ENCODE peak calls at places on chromosome 21, in seven cellular contexts. S is suprapubic skin, U is K562, X is A549, O is H1, Z is GM12878, F is ovary. W is an unnamed sample.

GRCh38 chr21:33640697-33641338 is 723 bp downstream of the CRYZL1 start:
- DNase-seq in S (no peak), U (no peak), X (no peak), O (no peak), Z (no peak), F (peak; percentile 25), W (no peak)

GRCh38 chr21:28396421-28396820 is 596.3 kb downstream of the LTN1 start:
- DNase-seq in S (no peak), U (no peak), X (no peak), O (no peak), Z (no peak), F (no peak), W (no peak)

GRCh38 chr21:45578811-45579381 is 36.7 kb upstream of the SLC19A1 start:
- DNase-seq in S (peak; percentile 55), U (no peak), X (no peak), O (peak; percentile 24), Z (no peak), F (no peak), W (peak; percentile 4)

GRCh38 chr21:39036581-39036980 is 146.7 kb downstream of the PSMG1 start:
- DNase-seq in S (no peak), U (no peak), X (no peak), O (no peak), Z (no peak), F (no peak), W (no peak)

GRCh38 chr21:33189237-33189636 is 40.5 kb upstream of the IFNAR2 start:
- DNase-seq in S (no peak), U (no peak), X (no peak), O (no peak), Z (no peak), F (no peak), W (no peak)

GRCh38 chr21:44709426-44710293 is 1.7 kb downstream of the TSPEAR start:
- DNase-seq in S (peak; percentile 46), U (no peak), X (no peak), O (peak; percentile 49), Z (no peak), F (no peak), W (no peak)

GRCh38 chr21:41196990-41197389 is 29.0 kb downstream of the BACE2 start:
- DNase-seq in S (no peak), U (no peak), X (no peak), O (no peak), Z (no peak), F (no peak), W (no peak)

GRCh38 chr21:46118871-46119564 is 21.1 kb downstream of the COL6A2 start:
- DNase-seq in S (peak; percentile 57), U (no peak), X (no peak), O (peak; percentile 41), Z (no peak), F (peak; percentile 17), W (no peak)

GRCh38 chr21:39667353-39667891 is 54.7 kb downstream of the B3GALT5 start:
- DNase-seq in S (no peak), U (no peak), X (no peak), O (no peak), Z (no peak), F (no peak), W (no peak)

GRCh38 chr21:35202431-35202830 is 153.3 kb upstream of the RUNX1 start:
- DNase-seq in S (no peak), U (no peak), X (no peak), O (no peak), Z (no peak), F (no peak), W (no peak)

GRCh38 chr21:41892726-41893125 is 13.6 kb upstream of the PRDM15 start:
- DNase-seq in S (no peak), U (no peak), X (no peak), O (no peak), Z (no peak), F (no peak), W (no peak)

GRCh38 chr21:33026299-33026858 is 644 bp downstream of the OLIG2 start:
- DNase-seq in S (no peak), U (no peak), X (no peak), O (no peak), Z (no peak), F (no peak), W (no peak)

GRCh38 chr21:41315726-41316125 is 875 bp upstream of the FAM3B start:
- DNase-seq in S (no peak), U (no peak), X (no peak), O (no peak), Z (no peak), F (no peak), W (no peak)

GRCh38 chr21:42148584-42148983 is 70.4 kb upstream of the ABCG1 start:
- DNase-seq in S (peak; percentile 16), U (no peak), X (no peak), O (no peak), Z (no peak), F (no peak), W (no peak)

GRCh38 chr21:15071012-15071411 is 6.2 kb upstream of the NRIP1 start:
- DNase-seq in S (no peak), U (no peak), X (no peak), O (no peak), Z (no peak), F (no peak), W (no peak)

GRCh38 chr21:41616063-41616591 is 108.2 kb upstream of the TMPRSS2 start:
- DNase-seq in S (no peak), U (no peak), X (no peak), O (no peak), Z (no peak), F (no peak), W (no peak)

GRCh38 chr21:45556645-45557601 is 14.7 kb upstream of the SLC19A1 start:
- DNase-seq in S (peak; percentile 61), U (peak; percentile 28), X (no peak), O (no peak), Z (no peak), F (peak; percentile 34), W (no peak)

GRCh38 chr21:16002872-16003466 is 273.2 kb downstream of the USP25 start:
- DNase-seq in S (no peak), U (no peak), X (no peak), O (no peak), Z (no peak), F (no peak), W (no peak)

GRCh38 chr21:35178812-35179211 is 129.7 kb upstream of the RUNX1 start:
- DNase-seq in S (no peak), U (no peak), X (no peak), O (no peak), Z (no peak), F (no peak), W (no peak)

GRCh38 chr21:17819114-17819877 is at the start of gene C21orf91:
- DNase-seq in S (peak; percentile 93), U (peak; percentile 90), X (peak; percentile 56), O (peak; percentile 86), Z (peak; percentile 79), F (peak; percentile 88), W (peak; percentile 87)
- TF ChIP-seq EP300 in S (no peak), U (no peak), X (no peak), O (peak; percentile 94), Z (peak; percentile 67), F (no peak), W (no peak)

GRCh38 chr21:31218830-31219608 is 125.0 kb downstream of the TIAM1 start:
- DNase-seq in S (peak; percentile 89), U (no peak), X (no peak), O (no peak), Z (no peak), F (peak; percentile 17), W (peak; percentile 44)
- H3K4me3 ChIP-seq in S (peak overlapping the region; percentile 23), U (no peak overlapping the region), X (no peak overlapping the region), O (no peak overlapping the region), Z (no peak overlapping the region), F (no peak overlapping the region), W (peak overlapping the region; percentile 11)

DNA sequence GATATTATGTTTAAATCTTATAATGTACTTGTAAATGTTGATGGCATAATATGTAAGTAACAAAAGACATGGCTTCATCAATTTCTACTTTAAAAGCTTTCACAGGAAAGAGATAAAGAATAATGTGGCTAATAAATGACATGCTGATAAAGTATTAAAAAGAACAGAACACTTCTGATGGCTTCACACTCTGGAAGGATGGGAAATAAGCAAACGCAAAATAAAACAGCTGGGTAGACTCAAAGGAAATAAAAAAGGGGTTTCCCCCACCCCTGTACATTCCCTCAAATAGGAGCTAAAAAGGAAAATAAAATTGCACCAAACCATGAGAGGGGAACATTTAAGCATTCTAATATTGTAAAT is 27.1 kb upstream of the DYRK1A start:
- DNase-seq in S (no peak), U (no peak), X (no peak), O (no peak), Z (no peak), F (no peak), W (no peak)
- H3K4me1 ChIP-seq in S (peaks cover 10% of the 10 kb centered on the region), U (peaks cover 19% of the 10 kb centered on the region), X (peaks cover 16% of the 10 kb centered on the region), O (no peaks in the 10 kb centered on the region), Z (no peaks in the 10 kb centered on the region), F (peaks cover 8% of the 10 kb centered on the region), W (peaks cover 4% of the 10 kb centered on the region)

GRCh38 chr21:43658094-43658725 is 1.1 kb downstream of the HSF2BP start:
- DNase-seq in S (no peak), U (no peak), X (no peak), O (no peak), Z (no peak), F (peak; percentile 32), W (no peak)

GRCh38 chr21:43657355-43658093 is 1.8 kb downstream of the HSF2BP start:
- DNase-seq in S (peak; percentile 67), U (no peak), X (no peak), O (no peak), Z (no peak), F (peak; percentile 34), W (no peak)

GRCh38 chr21:43658769-43659135 is 536 bp downstream of the HSF2BP start:
- DNase-seq in S (peak; percentile 73), U (no peak), X (no peak), O (no peak), Z (no peak), F (peak; percentile 46), W (no peak)

GRCh38 chr21:43662286-43662685 is 2.9 kb downstream of the RRP1B start:
- DNase-seq in S (no peak), U (no peak), X (no peak), O (no peak), Z (no peak), F (no peak), W (no peak)

GRCh38 chr21:43659136-43660000 is at the start of the genes HSF2BP and RRP1B:
- DNase-seq in S (peak; percentile 78), U (peak; percentile 97), X (peak; percentile 63), O (peak; percentile 88), Z (no peak), F (peak; percentile 80), W (peak; percentile 88)
- TF ChIP-seq EP300 in S (no peak), U (peak; percentile 27), X (no peak), O (peak; percentile 32), Z (peak; percentile 11), F (no peak), W (no peak)

W was measured in stomach.